ENCODE peak calls at places on chromosomes 13 and 19, in four cellular contexts. A is adrenal gland, V is A549, H is IMR-90. P is an unnamed sample. For H3K4me1, the result is how much of the 10 kb centered on the place peaks cover.

GRCh38 chr13:80654638-80655249 is 313.8 kb upstream of the SPRY2 start:
- DNase-seq in V (no peak), H (no peak), A (no peak), P (peak)

GRCh38 chr19:48123907-48124675 is 13.5 kb upstream of the PLA2G4C start:
- DNase-seq in A (no peak), V (peak), H (peak), P (no peak)

GRCh38 chr19:50268046-50268445 is 61.1 kb downstream of the KCNC3 start:
- DNase-seq in A (no peak), V (no peak), H (no peak), P (no peak)

GRCh38 chr13:43085545-43085944 is 62.2 kb downstream of the DNAJC15 start:
- DNase-seq in H (peak), V (peak), A (no peak), P (no peak)

GRCh38 chr13:53200075-53200474 is 171.5 kb downstream of the OLFM4 start:
- DNase-seq in H (no peak), A (no peak), V (no peak), P (no peak)

GRCh38 chr13:113815151-113816058 is 48.5 kb downstream of the GAS6 start:
- DNase-seq in H (no peak), V (no peak), A (no peak), P (no peak)

GRCh38 chr19:37007587-37008220 is 70.5 kb upstream of the ZNF420 start:
- DNase-seq in H (no peak), V (peak), A (peak), P (peak)

GRCh38 chr13:21371011-21371410 is 88.1 kb downstream of the ZDHHC20 start:
- DNase-seq in H (no peak), A (no peak), V (no peak), P (peak)

GRCh38 chr19:56333506-56333905 is 18.9 kb upstream of the ZSCAN5A start:
- DNase-seq in A (peak), H (peak), V (peak), P (peak)

GRCh38 chr13:113739527-113740285 is 19.3 kb upstream of the TMEM255B start:
- DNase-seq in A (no peak), H (no peak), V (no peak), P (no peak)

GRCh38 chr13:99992376-99992775 is 10.8 kb downstream of the ZIC2 start:
- DNase-seq in H (no peak), V (no peak), A (no peak), P (no peak)

GRCh38 chr13:99403458-99403971 is 96.3 kb upstream of the GPR183 start:
- DNase-seq in V (no peak), A (no peak), H (no peak), P (no peak)

GRCh38 chr19:9008667-9009066 is 1.5 kb downstream of the MUC16 start:
- DNase-seq in H (no peak), V (no peak), A (no peak), P (no peak)

GRCh38 chr19:9011875-9012274 is 1.7 kb upstream of the MUC16 start:
- DNase-seq in A (no peak), H (no peak), V (no peak), P (no peak)

GRCh38 chr19:9009935-9010651 is at the start of gene MUC16:
- DNase-seq in H (no peak), V (no peak), A (no peak), P (peak)

GRCh38 chr19:9010693-9011092 is 484 bp upstream of the MUC16 start:
- DNase-seq in A (no peak), H (no peak), V (no peak), P (no peak)

GRCh38 chr19:9009431-9009830 is 778 bp downstream of the MUC16 start:
- DNase-seq in A (no peak), H (no peak), V (no peak), P (no peak)
- H3K4me3 ChIP-seq in A (no peak), H (no peak), V (no peak), P (no peak)

DNA sequence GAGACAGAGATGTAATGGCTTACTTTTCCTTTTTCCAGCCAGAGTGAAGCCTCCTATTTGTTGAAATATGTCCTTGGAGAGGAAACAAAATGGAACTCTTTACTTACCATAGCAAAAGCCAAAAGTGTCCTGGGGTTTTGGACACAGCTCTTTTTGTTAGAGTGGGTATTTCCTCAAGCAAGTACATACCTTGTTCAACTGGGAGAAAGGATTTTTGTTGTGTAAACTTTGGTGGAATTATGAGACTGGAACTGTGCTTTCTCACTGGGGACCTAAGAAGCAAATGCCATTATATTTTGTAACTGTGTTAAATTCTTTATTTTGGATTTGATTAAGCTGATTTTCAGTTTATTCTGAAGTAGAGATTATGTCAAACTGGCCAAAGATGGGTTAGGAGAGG is 58.4 kb downstream of the CYSLTR2 start:
- DNase-seq in A (no peak), V (no peak), H (no peak), P (no peak)
- H3K4me1 ChIP-seq in A (under half), V (under half), H (under half), P (under half)

GRCh38 chr19:51986309-51987291 is at the start of gene ZNF350:
- DNase-seq in H (peak), A (peak), V (peak), P (peak)
- TF ChIP-seq POLR2A in H (peak), A (peak), V (no peak), P (no peak)

DNA sequence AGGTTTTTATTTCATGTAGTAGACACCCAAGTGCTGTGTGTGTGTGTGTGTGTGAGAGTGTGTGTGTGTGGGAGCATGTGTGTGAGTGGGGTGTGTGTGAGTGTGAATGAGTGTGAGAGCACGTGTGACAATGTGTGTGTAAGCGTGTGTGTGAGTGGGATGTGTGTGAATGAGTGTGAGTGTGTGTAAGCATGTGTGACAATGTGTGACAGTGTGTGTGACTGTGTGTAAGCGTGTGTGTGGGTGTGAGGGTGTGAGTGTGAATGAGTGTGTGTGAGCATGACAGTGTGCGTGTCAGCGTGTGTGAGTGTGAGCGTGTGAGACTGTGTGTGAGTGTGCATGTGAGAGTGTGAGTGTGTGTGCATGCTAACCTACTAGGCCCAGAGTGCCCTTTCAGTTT is 15.3 kb downstream of the NOVA2 start:
- DNase-seq in V (no peak), H (no peak), A (no peak), P (no peak)
- H3K4me3 ChIP-seq in V (no peak), H (no peak), A (no peak), P (no peak)